ENCODE peak calls at places on chromosomes 5 and 9, in six cellular contexts. One of them, this sample, is unnamed.

GRCh38 chr9:16236326-16236725 is 634.1 kb downstream of the BNC2 start:
- DNase-seq in activated CD4-positive, alpha-beta T cell treated with anti-CD3 and anti-CD28 coated beads, Interleukin-2, amount 10 ng/mL, durations not matched to agents 7 days and 5 days: no peak
- DNase-seq in hepatic stellate cell: peak; percentile 62
- DNase-seq in AG04450: peak; percentile 86
- DNase-seq in breast epithelium: no peak
- DNase-seq in SJSA1: no peak
- DNase-seq in this sample: no peak

GRCh38 chr5:115626444-115626823 is 598 bp upstream of the TMED7 start:
- DNase-seq in activated CD4-positive, alpha-beta T cell treated with anti-CD3 and anti-CD28 coated beads, Interleukin-2, amount 10 ng/mL, durations not matched to agents 7 days and 5 days: no peak
- DNase-seq in hepatic stellate cell: peak; percentile 25
- DNase-seq in AG04450: no peak
- DNase-seq in breast epithelium: no peak
- DNase-seq in SJSA1: no peak
- DNase-seq in this sample: no peak

GRCh38 chr5:133552925-133553525 is 59.3 kb downstream of the FSTL4 start:
- DNase-seq in activated CD4-positive, alpha-beta T cell treated with anti-CD3 and anti-CD28 coated beads, Interleukin-2, amount 10 ng/mL, durations not matched to agents 7 days and 5 days: peak; percentile 62
- DNase-seq in hepatic stellate cell: peak; percentile 25
- DNase-seq in AG04450: no peak
- DNase-seq in breast epithelium: no peak
- DNase-seq in SJSA1: peak; percentile 66
- DNase-seq in this sample: peak; percentile 1

GRCh38 chr5:1292846-1293415 is 1.9 kb downstream of the TERT start:
- DNase-seq in activated CD4-positive, alpha-beta T cell treated with anti-CD3 and anti-CD28 coated beads, Interleukin-2, amount 10 ng/mL, durations not matched to agents 7 days and 5 days: no peak
- DNase-seq in hepatic stellate cell: no peak
- DNase-seq in AG04450: no peak
- DNase-seq in breast epithelium: peak; percentile 36
- DNase-seq in SJSA1: no peak
- DNase-seq in this sample: no peak

GRCh38 chr9:38039090-38039906 is 29.7 kb downstream of the SHB start:
- DNase-seq in activated CD4-positive, alpha-beta T cell treated with anti-CD3 and anti-CD28 coated beads, Interleukin-2, amount 10 ng/mL, durations not matched to agents 7 days and 5 days: no peak
- DNase-seq in hepatic stellate cell: no peak
- DNase-seq in AG04450: no peak
- DNase-seq in breast epithelium: no peak
- DNase-seq in SJSA1: peak; percentile 72
- DNase-seq in this sample: no peak

GRCh38 chr9:88007291-88007650 is 32.9 kb upstream of the CDK20 start:
- DNase-seq in activated CD4-positive, alpha-beta T cell treated with anti-CD3 and anti-CD28 coated beads, Interleukin-2, amount 10 ng/mL, durations not matched to agents 7 days and 5 days: peak; percentile 26
- DNase-seq in hepatic stellate cell: no peak
- DNase-seq in AG04450: no peak
- DNase-seq in breast epithelium: no peak
- DNase-seq in SJSA1: no peak
- DNase-seq in this sample: no peak

GRCh38 chr5:125402787-125403186 is 656.3 kb upstream of the ZNF608 start:
- DNase-seq in activated CD4-positive, alpha-beta T cell treated with anti-CD3 and anti-CD28 coated beads, Interleukin-2, amount 10 ng/mL, durations not matched to agents 7 days and 5 days: no peak
- DNase-seq in hepatic stellate cell: no peak
- DNase-seq in AG04450: no peak
- DNase-seq in breast epithelium: no peak
- DNase-seq in SJSA1: no peak
- DNase-seq in this sample: no peak

GRCh38 chr5:159133041-159133741 is 33.5 kb upstream of the EBF1 start:
- DNase-seq in activated CD4-positive, alpha-beta T cell treated with anti-CD3 and anti-CD28 coated beads, Interleukin-2, amount 10 ng/mL, durations not matched to agents 7 days and 5 days: no peak
- DNase-seq in hepatic stellate cell: peak; percentile 51
- DNase-seq in AG04450: peak; percentile 15
- DNase-seq in breast epithelium: no peak
- DNase-seq in SJSA1: peak; percentile 63
- DNase-seq in this sample: peak; percentile 22

GRCh38 chr9:77402286-77402685 is 225.0 kb downstream of the VPS13A start:
- DNase-seq in activated CD4-positive, alpha-beta T cell treated with anti-CD3 and anti-CD28 coated beads, Interleukin-2, amount 10 ng/mL, durations not matched to agents 7 days and 5 days: no peak
- DNase-seq in hepatic stellate cell: peak; percentile 31
- DNase-seq in AG04450: no peak
- DNase-seq in breast epithelium: no peak
- DNase-seq in SJSA1: no peak
- DNase-seq in this sample: no peak

GRCh38 chr9:132268725-132269352 is 85.9 kb downstream of the SETX start:
- DNase-seq in activated CD4-positive, alpha-beta T cell treated with anti-CD3 and anti-CD28 coated beads, Interleukin-2, amount 10 ng/mL, durations not matched to agents 7 days and 5 days: peak; percentile 83
- DNase-seq in hepatic stellate cell: peak; percentile 50
- DNase-seq in AG04450: peak; percentile 32
- DNase-seq in breast epithelium: no peak
- DNase-seq in SJSA1: no peak
- DNase-seq in this sample: peak; percentile 64

GRCh38 chr9:33350310-33350709 is 52.1 kb downstream of the AQP7 start:
- DNase-seq in activated CD4-positive, alpha-beta T cell treated with anti-CD3 and anti-CD28 coated beads, Interleukin-2, amount 10 ng/mL, durations not matched to agents 7 days and 5 days: no peak
- DNase-seq in hepatic stellate cell: peak; percentile 72
- DNase-seq in AG04450: peak; percentile 80
- DNase-seq in breast epithelium: no peak
- DNase-seq in SJSA1: no peak
- DNase-seq in this sample: no peak

GRCh38 chr5:91867799-91868198 is 484.7 kb upstream of the ARRDC3 start:
- DNase-seq in activated CD4-positive, alpha-beta T cell treated with anti-CD3 and anti-CD28 coated beads, Interleukin-2, amount 10 ng/mL, durations not matched to agents 7 days and 5 days: no peak
- DNase-seq in hepatic stellate cell: no peak
- DNase-seq in AG04450: no peak
- DNase-seq in breast epithelium: no peak
- DNase-seq in SJSA1: no peak
- DNase-seq in this sample: no peak

GRCh38 chr9:5714501-5715401 is 85.8 kb downstream of the RIC1 start:
- DNase-seq in activated CD4-positive, alpha-beta T cell treated with anti-CD3 and anti-CD28 coated beads, Interleukin-2, amount 10 ng/mL, durations not matched to agents 7 days and 5 days: no peak
- DNase-seq in hepatic stellate cell: peak; percentile 4
- DNase-seq in AG04450: no peak
- DNase-seq in breast epithelium: no peak
- DNase-seq in SJSA1: no peak
- DNase-seq in this sample: no peak

GRCh38 chr9:129676970-129677369 is 11.5 kb downstream of the PRRX2 start:
- DNase-seq in activated CD4-positive, alpha-beta T cell treated with anti-CD3 and anti-CD28 coated beads, Interleukin-2, amount 10 ng/mL, durations not matched to agents 7 days and 5 days: no peak
- DNase-seq in hepatic stellate cell: no peak
- DNase-seq in AG04450: no peak
- DNase-seq in breast epithelium: no peak
- DNase-seq in SJSA1: no peak
- DNase-seq in this sample: no peak

GRCh38 chr5:93257616-93258015 is 323.4 kb downstream of the NR2F1-AS1 start:
- DNase-seq in activated CD4-positive, alpha-beta T cell treated with anti-CD3 and anti-CD28 coated beads, Interleukin-2, amount 10 ng/mL, durations not matched to agents 7 days and 5 days: no peak
- DNase-seq in hepatic stellate cell: no peak
- DNase-seq in AG04450: no peak
- DNase-seq in breast epithelium: no peak
- DNase-seq in SJSA1: no peak
- DNase-seq in this sample: no peak

GRCh38 chr5:179258001-179258921 is 87.0 kb downstream of the ADAMTS2 start:
- DNase-seq in activated CD4-positive, alpha-beta T cell treated with anti-CD3 and anti-CD28 coated beads, Interleukin-2, amount 10 ng/mL, durations not matched to agents 7 days and 5 days: no peak
- DNase-seq in hepatic stellate cell: no peak
- DNase-seq in AG04450: no peak
- DNase-seq in breast epithelium: peak; percentile 44
- DNase-seq in SJSA1: peak; percentile 45
- DNase-seq in this sample: no peak

GRCh38 chr5:93924628-93925027 is 183.2 kb upstream of the POU5F2 start:
- DNase-seq in activated CD4-positive, alpha-beta T cell treated with anti-CD3 and anti-CD28 coated beads, Interleukin-2, amount 10 ng/mL, durations not matched to agents 7 days and 5 days: no peak
- DNase-seq in hepatic stellate cell: no peak
- DNase-seq in AG04450: no peak
- DNase-seq in breast epithelium: no peak
- DNase-seq in SJSA1: no peak
- DNase-seq in this sample: no peak

GRCh38 chr5:172501708-172502379 is 47.5 kb upstream of the SH3PXD2B start:
- DNase-seq in activated CD4-positive, alpha-beta T cell treated with anti-CD3 and anti-CD28 coated beads, Interleukin-2, amount 10 ng/mL, durations not matched to agents 7 days and 5 days: no peak
- DNase-seq in hepatic stellate cell: no peak
- DNase-seq in AG04450: no peak
- DNase-seq in breast epithelium: no peak
- DNase-seq in SJSA1: peak; percentile 34
- DNase-seq in this sample: no peak

GRCh38 chr5:169094586-169095409 is 206.1 kb downstream of the SLIT3 start:
- DNase-seq in activated CD4-positive, alpha-beta T cell treated with anti-CD3 and anti-CD28 coated beads, Interleukin-2, amount 10 ng/mL, durations not matched to agents 7 days and 5 days: no peak
- DNase-seq in hepatic stellate cell: no peak
- DNase-seq in AG04450: no peak
- DNase-seq in breast epithelium: no peak
- DNase-seq in SJSA1: no peak
- DNase-seq in this sample: no peak

GRCh38 chr5:38591450-38591849 is 35.0 kb upstream of the LIFR start:
- DNase-seq in activated CD4-positive, alpha-beta T cell treated with anti-CD3 and anti-CD28 coated beads, Interleukin-2, amount 10 ng/mL, durations not matched to agents 7 days and 5 days: no peak
- DNase-seq in hepatic stellate cell: no peak
- DNase-seq in AG04450: no peak
- DNase-seq in breast epithelium: no peak
- DNase-seq in SJSA1: peak; percentile 47
- DNase-seq in this sample: no peak

GRCh38 chr5:154474267-154474956 is 3.6 kb downstream of the HAND1 start:
- DNase-seq in activated CD4-positive, alpha-beta T cell treated with anti-CD3 and anti-CD28 coated beads, Interleukin-2, amount 10 ng/mL, durations not matched to agents 7 days and 5 days: no peak
- DNase-seq in hepatic stellate cell: no peak
- DNase-seq in AG04450: no peak
- DNase-seq in breast epithelium: no peak
- DNase-seq in SJSA1: no peak
- DNase-seq in this sample: no peak

GRCh38 chr9:114034176-114034575 is 43.9 kb downstream of the AMBP start:
- DNase-seq in activated CD4-positive, alpha-beta T cell treated with anti-CD3 and anti-CD28 coated beads, Interleukin-2, amount 10 ng/mL, durations not matched to agents 7 days and 5 days: no peak
- DNase-seq in hepatic stellate cell: no peak
- DNase-seq in AG04450: no peak
- DNase-seq in breast epithelium: no peak
- DNase-seq in SJSA1: peak; percentile 17
- DNase-seq in this sample: no peak

GRCh38 chr5:89313044-89313443 is 430.1 kb upstream of the MEF2C start:
- DNase-seq in activated CD4-positive, alpha-beta T cell treated with anti-CD3 and anti-CD28 coated beads, Interleukin-2, amount 10 ng/mL, durations not matched to agents 7 days and 5 days: no peak
- DNase-seq in hepatic stellate cell: peak; percentile 1
- DNase-seq in AG04450: no peak
- DNase-seq in breast epithelium: no peak
- DNase-seq in SJSA1: peak; percentile 42
- DNase-seq in this sample: no peak

GRCh38 chr9:6414291-6414690 is 1.3 kb downstream of the UHRF2 start:
- DNase-seq in activated CD4-positive, alpha-beta T cell treated with anti-CD3 and anti-CD28 coated beads, Interleukin-2, amount 10 ng/mL, durations not matched to agents 7 days and 5 days: peak; percentile 13
- DNase-seq in hepatic stellate cell: peak; percentile 43
- DNase-seq in AG04450: peak; percentile 21
- DNase-seq in breast epithelium: no peak
- DNase-seq in SJSA1: no peak
- DNase-seq in this sample: no peak

GRCh38 chr5:138949988-138950387 is 74.9 kb upstream of the LRRTM2 start:
- DNase-seq in activated CD4-positive, alpha-beta T cell treated with anti-CD3 and anti-CD28 coated beads, Interleukin-2, amount 10 ng/mL, durations not matched to agents 7 days and 5 days: no peak
- DNase-seq in hepatic stellate cell: no peak
- DNase-seq in AG04450: no peak
- DNase-seq in breast epithelium: no peak
- DNase-seq in SJSA1: peak; percentile 42
- DNase-seq in this sample: no peak

GRCh38 chr9:137828527-137829259 is 48.9 kb upstream of the CACNA1B start:
- DNase-seq in activated CD4-positive, alpha-beta T cell treated with anti-CD3 and anti-CD28 coated beads, Interleukin-2, amount 10 ng/mL, durations not matched to agents 7 days and 5 days: peak; percentile 26
- DNase-seq in hepatic stellate cell: peak; percentile 41
- DNase-seq in AG04450: no peak
- DNase-seq in breast epithelium: no peak
- DNase-seq in SJSA1: no peak
- DNase-seq in this sample: no peak

GRCh38 chr9:98251554-98251953 is 3.9 kb downstream of the TBC1D2 start:
- DNase-seq in activated CD4-positive, alpha-beta T cell treated with anti-CD3 and anti-CD28 coated beads, Interleukin-2, amount 10 ng/mL, durations not matched to agents 7 days and 5 days: no peak
- DNase-seq in hepatic stellate cell: peak; percentile 73
- DNase-seq in AG04450: no peak
- DNase-seq in breast epithelium: no peak
- DNase-seq in SJSA1: peak; percentile 64
- DNase-seq in this sample: no peak

GRCh38 chr9:14320272-14321245 is 6.6 kb upstream of the NFIB start:
- DNase-seq in activated CD4-positive, alpha-beta T cell treated with anti-CD3 and anti-CD28 coated beads, Interleukin-2, amount 10 ng/mL, durations not matched to agents 7 days and 5 days: no peak
- DNase-seq in hepatic stellate cell: peak; percentile 38
- DNase-seq in AG04450: peak; percentile 80
- DNase-seq in breast epithelium: no peak
- DNase-seq in SJSA1: no peak
- DNase-seq in this sample: peak; percentile 35

GRCh38 chr5:2253063-2253653 is 370.4 kb upstream of the IRX4 start:
- DNase-seq in activated CD4-positive, alpha-beta T cell treated with anti-CD3 and anti-CD28 coated beads, Interleukin-2, amount 10 ng/mL, durations not matched to agents 7 days and 5 days: no peak
- DNase-seq in hepatic stellate cell: no peak
- DNase-seq in AG04450: no peak
- DNase-seq in breast epithelium: no peak
- DNase-seq in SJSA1: no peak
- DNase-seq in this sample: no peak

GRCh38 chr5:51347704-51348103 is 35.5 kb upstream of the ISL1 start:
- DNase-seq in activated CD4-positive, alpha-beta T cell treated with anti-CD3 and anti-CD28 coated beads, Interleukin-2, amount 10 ng/mL, durations not matched to agents 7 days and 5 days: no peak
- DNase-seq in hepatic stellate cell: no peak
- DNase-seq in AG04450: no peak
- DNase-seq in breast epithelium: no peak
- DNase-seq in SJSA1: no peak
- DNase-seq in this sample: no peak

GRCh38 chr9:126894052-126894603 is 20.5 kb upstream of the RALGPS1 start:
- DNase-seq in activated CD4-positive, alpha-beta T cell treated with anti-CD3 and anti-CD28 coated beads, Interleukin-2, amount 10 ng/mL, durations not matched to agents 7 days and 5 days: no peak
- DNase-seq in hepatic stellate cell: no peak
- DNase-seq in AG04450: no peak
- DNase-seq in breast epithelium: peak; percentile 6
- DNase-seq in SJSA1: no peak
- DNase-seq in this sample: no peak

GRCh38 chr5:168773231-168773630 is 194.1 kb upstream of the PANK3 start:
- DNase-seq in activated CD4-positive, alpha-beta T cell treated with anti-CD3 and anti-CD28 coated beads, Interleukin-2, amount 10 ng/mL, durations not matched to agents 7 days and 5 days: no peak
- DNase-seq in hepatic stellate cell: no peak
- DNase-seq in AG04450: no peak
- DNase-seq in breast epithelium: no peak
- DNase-seq in SJSA1: no peak
- DNase-seq in this sample: no peak

GRCh38 chr5:14153932-14154646 is 10.9 kb downstream of the TRIO start:
- DNase-seq in activated CD4-positive, alpha-beta T cell treated with anti-CD3 and anti-CD28 coated beads, Interleukin-2, amount 10 ng/mL, durations not matched to agents 7 days and 5 days: no peak
- DNase-seq in hepatic stellate cell: peak; percentile 64
- DNase-seq in AG04450: no peak
- DNase-seq in breast epithelium: peak; percentile 66
- DNase-seq in SJSA1: peak; percentile 80
- DNase-seq in this sample: no peak

GRCh38 chr5:91103353-91104061 is 279.6 kb downstream of the ARRDC3 start:
- DNase-seq in activated CD4-positive, alpha-beta T cell treated with anti-CD3 and anti-CD28 coated beads, Interleukin-2, amount 10 ng/mL, durations not matched to agents 7 days and 5 days: no peak
- DNase-seq in hepatic stellate cell: no peak
- DNase-seq in AG04450: no peak
- DNase-seq in breast epithelium: no peak
- DNase-seq in SJSA1: no peak
- DNase-seq in this sample: no peak

GRCh38 chr5:39586185-39586584 is 161.4 kb upstream of the DAB2 start:
- DNase-seq in activated CD4-positive, alpha-beta T cell treated with anti-CD3 and anti-CD28 coated beads, Interleukin-2, amount 10 ng/mL, durations not matched to agents 7 days and 5 days: no peak
- DNase-seq in hepatic stellate cell: no peak
- DNase-seq in AG04450: no peak
- DNase-seq in breast epithelium: no peak
- DNase-seq in SJSA1: no peak
- DNase-seq in this sample: no peak

GRCh38 chr5:135102716-135103696 is 69.0 kb upstream of the PITX1 start:
- DNase-seq in activated CD4-positive, alpha-beta T cell treated with anti-CD3 and anti-CD28 coated beads, Interleukin-2, amount 10 ng/mL, durations not matched to agents 7 days and 5 days: no peak
- DNase-seq in hepatic stellate cell: no peak
- DNase-seq in AG04450: no peak
- DNase-seq in breast epithelium: no peak
- DNase-seq in SJSA1: no peak
- DNase-seq in this sample: no peak